ENCODE peak calls at places on chromosomes 12 and 14, in nine cellular contexts. One of them, this sample, is unnamed.

GRCh38 chr14:83988274-83988673 is 1541.7 kb upstream of the FLRT2 start:
- DNase-seq in NCI-H1105: no peak
- DNase-seq in BJ: no peak
- DNase-seq in MCF 10A: peak; percentile 45
- DNase-seq in stimulated activated CD8-positive, alpha-beta memory T cell treated with anti-CD3 and anti-CD28 coated beads, Interleukin-7, amount 100 ng/mL, for 1 hour: no peak
- DNase-seq in tibial artery: no peak
- DNase-seq in lower leg skin: no peak
- DNase-seq in OCI-LY7: no peak
- DNase-seq in naive B cell: no peak
- DNase-seq in this sample: no peak

GRCh38 chr14:68547305-68548193 is 245.3 kb downstream of the ZFP36L1 start:
- DNase-seq in stimulated activated CD8-positive, alpha-beta memory T cell treated with anti-CD3 and anti-CD28 coated beads, Interleukin-7, amount 100 ng/mL, for 1 hour: no peak
- DNase-seq in MCF 10A: peak; percentile 99
- DNase-seq in NCI-H1105: no peak
- DNase-seq in naive B cell: no peak
- DNase-seq in OCI-LY7: no peak
- DNase-seq in BJ: peak; percentile 79
- DNase-seq in lower leg skin: peak; percentile 92
- DNase-seq in tibial artery: peak; percentile 89
- DNase-seq in this sample: no peak

GRCh38 chr12:121108492-121108891 is 24.2 kb upstream of the P2RX7 start:
- DNase-seq in NCI-H1105: no peak
- DNase-seq in naive B cell: no peak
- DNase-seq in MCF 10A: no peak
- DNase-seq in OCI-LY7: no peak
- DNase-seq in BJ: no peak
- DNase-seq in lower leg skin: no peak
- DNase-seq in stimulated activated CD8-positive, alpha-beta memory T cell treated with anti-CD3 and anti-CD28 coated beads, Interleukin-7, amount 100 ng/mL, for 1 hour: no peak
- DNase-seq in tibial artery: no peak
- DNase-seq in this sample: no peak

GRCh38 chr12:1469063-1469462 is 125.3 kb downstream of the FBXL14 start:
- DNase-seq in OCI-LY7: no peak
- DNase-seq in BJ: no peak
- DNase-seq in stimulated activated CD8-positive, alpha-beta memory T cell treated with anti-CD3 and anti-CD28 coated beads, Interleukin-7, amount 100 ng/mL, for 1 hour: no peak
- DNase-seq in naive B cell: no peak
- DNase-seq in NCI-H1105: no peak
- DNase-seq in lower leg skin: no peak
- DNase-seq in tibial artery: no peak
- DNase-seq in MCF 10A: no peak
- DNase-seq in this sample: no peak

GRCh38 chr14:68663385-68664076 is 129.3 kb downstream of the ZFP36L1 start:
- DNase-seq in BJ: no peak
- DNase-seq in stimulated activated CD8-positive, alpha-beta memory T cell treated with anti-CD3 and anti-CD28 coated beads, Interleukin-7, amount 100 ng/mL, for 1 hour: no peak
- DNase-seq in NCI-H1105: no peak
- DNase-seq in OCI-LY7: no peak
- DNase-seq in tibial artery: no peak
- DNase-seq in lower leg skin: no peak
- DNase-seq in naive B cell: no peak
- DNase-seq in MCF 10A: peak; percentile 43
- DNase-seq in this sample: no peak

GRCh38 chr14:94769413-94770250 is at the start of gene GSC:
- DNase-seq in MCF 10A: no peak
- DNase-seq in lower leg skin: peak; percentile 19
- DNase-seq in OCI-LY7: no peak
- DNase-seq in naive B cell: no peak
- DNase-seq in NCI-H1105: peak; percentile 71
- DNase-seq in BJ: no peak
- DNase-seq in stimulated activated CD8-positive, alpha-beta memory T cell treated with anti-CD3 and anti-CD28 coated beads, Interleukin-7, amount 100 ng/mL, for 1 hour: no peak
- DNase-seq in tibial artery: no peak
- DNase-seq in this sample: no peak

GRCh38 chr12:20757-21156 is 45.8 kb upstream of the IQSEC3 start:
- DNase-seq in tibial artery: no peak
- DNase-seq in MCF 10A: no peak
- DNase-seq in BJ: no peak
- DNase-seq in stimulated activated CD8-positive, alpha-beta memory T cell treated with anti-CD3 and anti-CD28 coated beads, Interleukin-7, amount 100 ng/mL, for 1 hour: no peak
- DNase-seq in NCI-H1105: no peak
- DNase-seq in OCI-LY7: no peak
- DNase-seq in lower leg skin: no peak
- DNase-seq in naive B cell: no peak
- DNase-seq in this sample: no peak

GRCh38 chr14:55580401-55581010 is 499 bp downstream of the KTN1 start:
- DNase-seq in naive B cell: peak; percentile 59
- DNase-seq in BJ: no peak
- DNase-seq in lower leg skin: peak; percentile 29
- DNase-seq in NCI-H1105: no peak
- DNase-seq in OCI-LY7: peak; percentile 75
- DNase-seq in stimulated activated CD8-positive, alpha-beta memory T cell treated with anti-CD3 and anti-CD28 coated beads, Interleukin-7, amount 100 ng/mL, for 1 hour: peak; percentile 11
- DNase-seq in tibial artery: peak; percentile 35
- DNase-seq in MCF 10A: peak; percentile 33
- DNase-seq in this sample: no peak

GRCh38 chr14:67567654-67568053 is 32.4 kb downstream of the PIGH start:
- DNase-seq in stimulated activated CD8-positive, alpha-beta memory T cell treated with anti-CD3 and anti-CD28 coated beads, Interleukin-7, amount 100 ng/mL, for 1 hour: no peak
- DNase-seq in lower leg skin: no peak
- DNase-seq in NCI-H1105: no peak
- DNase-seq in naive B cell: no peak
- DNase-seq in OCI-LY7: no peak
- DNase-seq in MCF 10A: peak; percentile 63
- DNase-seq in BJ: no peak
- DNase-seq in tibial artery: no peak
- DNase-seq in this sample: no peak

GRCh38 chr12:53825246-53826081 is 73.7 kb upstream of the CISTR start:
- DNase-seq in OCI-LY7: no peak
- DNase-seq in BJ: no peak
- DNase-seq in lower leg skin: no peak
- DNase-seq in NCI-H1105: no peak
- DNase-seq in stimulated activated CD8-positive, alpha-beta memory T cell treated with anti-CD3 and anti-CD28 coated beads, Interleukin-7, amount 100 ng/mL, for 1 hour: no peak
- DNase-seq in tibial artery: no peak
- DNase-seq in naive B cell: no peak
- DNase-seq in MCF 10A: peak; percentile 78
- DNase-seq in this sample: no peak

GRCh38 chr14:92877757-92878431 is 45.1 kb upstream of the CHGA start:
- DNase-seq in stimulated activated CD8-positive, alpha-beta memory T cell treated with anti-CD3 and anti-CD28 coated beads, Interleukin-7, amount 100 ng/mL, for 1 hour: no peak
- DNase-seq in naive B cell: no peak
- DNase-seq in MCF 10A: peak; percentile 15
- DNase-seq in tibial artery: no peak
- DNase-seq in BJ: no peak
- DNase-seq in OCI-LY7: no peak
- DNase-seq in NCI-H1105: no peak
- DNase-seq in lower leg skin: no peak
- DNase-seq in this sample: no peak

GRCh38 chr14:21070610-21071224 is 613 bp downstream of the ARHGEF40 start:
- DNase-seq in stimulated activated CD8-positive, alpha-beta memory T cell treated with anti-CD3 and anti-CD28 coated beads, Interleukin-7, amount 100 ng/mL, for 1 hour: no peak
- DNase-seq in OCI-LY7: no peak
- DNase-seq in MCF 10A: peak; percentile 23
- DNase-seq in naive B cell: peak; percentile 18
- DNase-seq in BJ: no peak
- DNase-seq in NCI-H1105: peak; percentile 40
- DNase-seq in tibial artery: peak; percentile 62
- DNase-seq in lower leg skin: no peak
- DNase-seq in this sample: peak; percentile 55

GRCh38 chr12:49034287-49034622 is 15.7 kb upstream of the PRKAG1 start:
- DNase-seq in OCI-LY7: no peak
- DNase-seq in tibial artery: no peak
- DNase-seq in NCI-H1105: no peak
- DNase-seq in lower leg skin: no peak
- DNase-seq in naive B cell: no peak
- DNase-seq in BJ: no peak
- DNase-seq in stimulated activated CD8-positive, alpha-beta memory T cell treated with anti-CD3 and anti-CD28 coated beads, Interleukin-7, amount 100 ng/mL, for 1 hour: no peak
- DNase-seq in MCF 10A: no peak
- DNase-seq in this sample: no peak

GRCh38 chr12:120196363-120196762 is 1.8 kb upstream of the GCN1 start:
- DNase-seq in NCI-H1105: no peak
- DNase-seq in stimulated activated CD8-positive, alpha-beta memory T cell treated with anti-CD3 and anti-CD28 coated beads, Interleukin-7, amount 100 ng/mL, for 1 hour: no peak
- DNase-seq in OCI-LY7: no peak
- DNase-seq in MCF 10A: peak; percentile 32
- DNase-seq in tibial artery: no peak
- DNase-seq in lower leg skin: no peak
- DNase-seq in naive B cell: no peak
- DNase-seq in BJ: no peak
- DNase-seq in this sample: no peak

GRCh38 chr14:100236873-100237272 is 2.1 kb upstream of the YY1 start:
- DNase-seq in BJ: no peak
- DNase-seq in OCI-LY7: no peak
- DNase-seq in NCI-H1105: no peak
- DNase-seq in MCF 10A: no peak
- DNase-seq in tibial artery: no peak
- DNase-seq in stimulated activated CD8-positive, alpha-beta memory T cell treated with anti-CD3 and anti-CD28 coated beads, Interleukin-7, amount 100 ng/mL, for 1 hour: no peak
- DNase-seq in lower leg skin: no peak
- DNase-seq in naive B cell: no peak
- DNase-seq in this sample: no peak

GRCh38 chr12:24222968-24223367 is 273.5 kb upstream of the SOX5 start:
- DNase-seq in stimulated activated CD8-positive, alpha-beta memory T cell treated with anti-CD3 and anti-CD28 coated beads, Interleukin-7, amount 100 ng/mL, for 1 hour: no peak
- DNase-seq in OCI-LY7: no peak
- DNase-seq in lower leg skin: no peak
- DNase-seq in tibial artery: no peak
- DNase-seq in MCF 10A: peak; percentile 37
- DNase-seq in naive B cell: no peak
- DNase-seq in NCI-H1105: no peak
- DNase-seq in BJ: peak; percentile 20
- DNase-seq in this sample: no peak

GRCh38 chr14:90503582-90503981 is 106.8 kb downstream of the CALM1 start:
- DNase-seq in BJ: no peak
- DNase-seq in stimulated activated CD8-positive, alpha-beta memory T cell treated with anti-CD3 and anti-CD28 coated beads, Interleukin-7, amount 100 ng/mL, for 1 hour: no peak
- DNase-seq in lower leg skin: no peak
- DNase-seq in NCI-H1105: peak; percentile 15
- DNase-seq in tibial artery: no peak
- DNase-seq in naive B cell: no peak
- DNase-seq in OCI-LY7: no peak
- DNase-seq in MCF 10A: no peak
- DNase-seq in this sample: no peak

GRCh38 chr12:33988888-33989287 is 33.4 kb upstream of the ALG10 start:
- DNase-seq in stimulated activated CD8-positive, alpha-beta memory T cell treated with anti-CD3 and anti-CD28 coated beads, Interleukin-7, amount 100 ng/mL, for 1 hour: no peak
- DNase-seq in naive B cell: no peak
- DNase-seq in OCI-LY7: no peak
- DNase-seq in MCF 10A: peak; percentile 67
- DNase-seq in NCI-H1105: no peak
- DNase-seq in BJ: no peak
- DNase-seq in tibial artery: no peak
- DNase-seq in lower leg skin: no peak
- DNase-seq in this sample: no peak

GRCh38 chr12:52093346-52093745 is 13.8 kb downstream of the SMIM41 start:
- DNase-seq in OCI-LY7: no peak
- DNase-seq in NCI-H1105: no peak
- DNase-seq in stimulated activated CD8-positive, alpha-beta memory T cell treated with anti-CD3 and anti-CD28 coated beads, Interleukin-7, amount 100 ng/mL, for 1 hour: no peak
- DNase-seq in BJ: no peak
- DNase-seq in lower leg skin: no peak
- DNase-seq in tibial artery: no peak
- DNase-seq in naive B cell: no peak
- DNase-seq in MCF 10A: no peak
- DNase-seq in this sample: no peak

GRCh38 chr12:39490500-39491276 is 47.8 kb upstream of the KIF21A start:
- DNase-seq in lower leg skin: no peak
- DNase-seq in tibial artery: no peak
- DNase-seq in naive B cell: no peak
- DNase-seq in stimulated activated CD8-positive, alpha-beta memory T cell treated with anti-CD3 and anti-CD28 coated beads, Interleukin-7, amount 100 ng/mL, for 1 hour: no peak
- DNase-seq in MCF 10A: peak; percentile 89
- DNase-seq in BJ: no peak
- DNase-seq in OCI-LY7: no peak
- DNase-seq in NCI-H1105: no peak
- DNase-seq in this sample: no peak

GRCh38 chr14:35121026-35121886 is 534 bp downstream of the PPP2R3C start:
- DNase-seq in BJ: no peak
- DNase-seq in OCI-LY7: no peak
- DNase-seq in MCF 10A: no peak
- DNase-seq in naive B cell: no peak
- DNase-seq in NCI-H1105: no peak
- DNase-seq in tibial artery: peak; percentile 22
- DNase-seq in stimulated activated CD8-positive, alpha-beta memory T cell treated with anti-CD3 and anti-CD28 coated beads, Interleukin-7, amount 100 ng/mL, for 1 hour: no peak
- DNase-seq in lower leg skin: no peak
- DNase-seq in this sample: no peak

GRCh38 chr12:23559268-23559753 is 390.2 kb downstream of the SOX5 start:
- DNase-seq in lower leg skin: no peak
- DNase-seq in tibial artery: no peak
- DNase-seq in stimulated activated CD8-positive, alpha-beta memory T cell treated with anti-CD3 and anti-CD28 coated beads, Interleukin-7, amount 100 ng/mL, for 1 hour: no peak
- DNase-seq in OCI-LY7: no peak
- DNase-seq in NCI-H1105: no peak
- DNase-seq in naive B cell: no peak
- DNase-seq in MCF 10A: no peak
- DNase-seq in BJ: no peak
- DNase-seq in this sample: no peak

GRCh38 chr12:40238221-40238902 is 13.6 kb downstream of the LRRK2 start:
- DNase-seq in OCI-LY7: no peak
- DNase-seq in MCF 10A: peak; percentile 54
- DNase-seq in stimulated activated CD8-positive, alpha-beta memory T cell treated with anti-CD3 and anti-CD28 coated beads, Interleukin-7, amount 100 ng/mL, for 1 hour: no peak
- DNase-seq in tibial artery: no peak
- DNase-seq in naive B cell: no peak
- DNase-seq in lower leg skin: no peak
- DNase-seq in NCI-H1105: no peak
- DNase-seq in BJ: no peak
- DNase-seq in this sample: no peak

GRCh38 chr12:43711348-43711747 is 47.2 kb downstream of the PUS7L start:
- DNase-seq in naive B cell: no peak
- DNase-seq in stimulated activated CD8-positive, alpha-beta memory T cell treated with anti-CD3 and anti-CD28 coated beads, Interleukin-7, amount 100 ng/mL, for 1 hour: no peak
- DNase-seq in OCI-LY7: no peak
- DNase-seq in BJ: no peak
- DNase-seq in MCF 10A: no peak
- DNase-seq in tibial artery: no peak
- DNase-seq in lower leg skin: no peak
- DNase-seq in NCI-H1105: no peak
- DNase-seq in this sample: no peak

GRCh38 chr12:15977999-15978398 is 66.9 kb downstream of the DERA start:
- DNase-seq in NCI-H1105: no peak
- DNase-seq in tibial artery: no peak
- DNase-seq in BJ: no peak
- DNase-seq in MCF 10A: no peak
- DNase-seq in stimulated activated CD8-positive, alpha-beta memory T cell treated with anti-CD3 and anti-CD28 coated beads, Interleukin-7, amount 100 ng/mL, for 1 hour: no peak
- DNase-seq in OCI-LY7: no peak
- DNase-seq in naive B cell: no peak
- DNase-seq in lower leg skin: no peak
- DNase-seq in this sample: no peak

GRCh38 chr12:122517877-122518276 is 8.9 kb downstream of the RSRC2 start:
- DNase-seq in stimulated activated CD8-positive, alpha-beta memory T cell treated with anti-CD3 and anti-CD28 coated beads, Interleukin-7, amount 100 ng/mL, for 1 hour: no peak
- DNase-seq in NCI-H1105: no peak
- DNase-seq in MCF 10A: peak; percentile 73
- DNase-seq in lower leg skin: no peak
- DNase-seq in tibial artery: no peak
- DNase-seq in OCI-LY7: no peak
- DNase-seq in BJ: peak; percentile 71
- DNase-seq in naive B cell: no peak
- DNase-seq in this sample: no peak

GRCh38 chr12:47276253-47277070 is 196.7 kb upstream of the AMIGO2 start:
- DNase-seq in MCF 10A: peak; percentile 93
- DNase-seq in BJ: peak; percentile 24
- DNase-seq in NCI-H1105: no peak
- DNase-seq in OCI-LY7: peak; percentile 79
- DNase-seq in tibial artery: no peak
- DNase-seq in lower leg skin: peak; percentile 51
- DNase-seq in naive B cell: peak; percentile 53
- DNase-seq in stimulated activated CD8-positive, alpha-beta memory T cell treated with anti-CD3 and anti-CD28 coated beads, Interleukin-7, amount 100 ng/mL, for 1 hour: peak; percentile 24
- DNase-seq in this sample: no peak

GRCh38 chr12:49026101-49026500 is 7.5 kb upstream of the PRKAG1 start:
- DNase-seq in BJ: no peak
- DNase-seq in tibial artery: no peak
- DNase-seq in OCI-LY7: no peak
- DNase-seq in naive B cell: no peak
- DNase-seq in lower leg skin: no peak
- DNase-seq in stimulated activated CD8-positive, alpha-beta memory T cell treated with anti-CD3 and anti-CD28 coated beads, Interleukin-7, amount 100 ng/mL, for 1 hour: no peak
- DNase-seq in MCF 10A: no peak
- DNase-seq in NCI-H1105: no peak
- DNase-seq in this sample: no peak

GRCh38 chr12:128940090-128940888 is 87.0 kb downstream of the GLT1D1 start:
- DNase-seq in NCI-H1105: no peak
- DNase-seq in lower leg skin: peak; percentile 25
- DNase-seq in MCF 10A: no peak
- DNase-seq in naive B cell: no peak
- DNase-seq in OCI-LY7: no peak
- DNase-seq in BJ: no peak
- DNase-seq in stimulated activated CD8-positive, alpha-beta memory T cell treated with anti-CD3 and anti-CD28 coated beads, Interleukin-7, amount 100 ng/mL, for 1 hour: no peak
- DNase-seq in tibial artery: no peak
- DNase-seq in this sample: no peak

GRCh38 chr14:70638416-70638815 is 3.3 kb upstream of the TTC9 start:
- DNase-seq in tibial artery: no peak
- DNase-seq in lower leg skin: no peak
- DNase-seq in OCI-LY7: no peak
- DNase-seq in stimulated activated CD8-positive, alpha-beta memory T cell treated with anti-CD3 and anti-CD28 coated beads, Interleukin-7, amount 100 ng/mL, for 1 hour: no peak
- DNase-seq in naive B cell: no peak
- DNase-seq in NCI-H1105: no peak
- DNase-seq in MCF 10A: no peak
- DNase-seq in BJ: no peak
- DNase-seq in this sample: no peak

This sample was measured in midbrain.